ENCODE peak calls at places on chromosomes 6 and 20, in nine cellular contexts. One of them, this sample, is unnamed.

GRCh38 chr6:2858678-2859324 is 17.1 kb upstream of the SERPINB1 start:
- DNase-seq in sigmoid colon: no peak
- DNase-seq in spleen: no peak
- DNase-seq in body of pancreas: no peak
- DNase-seq in Peyer's patch: peak
- DNase-seq in endothelial cell of umbilical vein: peak
- DNase-seq in IMR-90: no peak
- DNase-seq in ovary: no peak
- DNase-seq in prostate gland: no peak
- DNase-seq in this sample: peak

GRCh38 chr6:108714774-108715414 is 133.3 kb upstream of the ARMC2 start:
- DNase-seq in sigmoid colon: no peak
- DNase-seq in spleen: no peak
- DNase-seq in body of pancreas: no peak
- DNase-seq in Peyer's patch: no peak
- DNase-seq in endothelial cell of umbilical vein: no peak
- DNase-seq in IMR-90: peak
- DNase-seq in ovary: no peak
- DNase-seq in prostate gland: no peak
- DNase-seq in this sample: peak

GRCh38 chr6:89599727-89600126 is 38.8 kb downstream of the LYRM2 start:
- DNase-seq in sigmoid colon: no peak
- DNase-seq in spleen: no peak
- DNase-seq in body of pancreas: no peak
- DNase-seq in Peyer's patch: no peak
- DNase-seq in endothelial cell of umbilical vein: no peak
- DNase-seq in IMR-90: no peak
- DNase-seq in ovary: no peak
- DNase-seq in prostate gland: no peak
- DNase-seq in this sample: no peak

GRCh38 chr6:30480536-30481156 is 8.7 kb upstream of the HLA-E start:
- DNase-seq in sigmoid colon: no peak
- DNase-seq in spleen: no peak
- DNase-seq in body of pancreas: no peak
- DNase-seq in Peyer's patch: no peak
- DNase-seq in endothelial cell of umbilical vein: no peak
- DNase-seq in IMR-90: no peak
- DNase-seq in ovary: no peak
- DNase-seq in prostate gland: no peak
- DNase-seq in this sample: no peak

GRCh38 chr20:33791959-33792597 is 19.1 kb upstream of the CHMP4B start:
- DNase-seq in sigmoid colon: peak
- DNase-seq in spleen: peak
- DNase-seq in body of pancreas: peak
- DNase-seq in Peyer's patch: peak
- DNase-seq in endothelial cell of umbilical vein: peak
- DNase-seq in IMR-90: peak
- DNase-seq in ovary: peak
- DNase-seq in prostate gland: no peak
- DNase-seq in this sample: peak

GRCh38 chr20:58162976-58163375 is 65.5 kb downstream of the ANKRD60 start:
- DNase-seq in sigmoid colon: no peak
- DNase-seq in spleen: no peak
- DNase-seq in body of pancreas: no peak
- DNase-seq in Peyer's patch: peak
- DNase-seq in endothelial cell of umbilical vein: no peak
- DNase-seq in IMR-90: no peak
- DNase-seq in ovary: no peak
- DNase-seq in prostate gland: no peak
- DNase-seq in this sample: no peak

GRCh38 chr20:25052255-25053206 is 5.4 kb downstream of the ACSS1 start:
- DNase-seq in sigmoid colon: peak
- DNase-seq in spleen: peak
- DNase-seq in body of pancreas: peak
- DNase-seq in Peyer's patch: peak
- DNase-seq in endothelial cell of umbilical vein: no peak
- DNase-seq in IMR-90: no peak
- DNase-seq in ovary: peak
- DNase-seq in prostate gland: no peak
- DNase-seq in this sample: no peak

GRCh38 chr6:56671651-56672461 is 29.2 kb upstream of the DST start:
- DNase-seq in sigmoid colon: no peak
- DNase-seq in spleen: peak
- DNase-seq in body of pancreas: no peak
- DNase-seq in Peyer's patch: peak
- DNase-seq in endothelial cell of umbilical vein: peak
- DNase-seq in IMR-90: no peak
- DNase-seq in ovary: no peak
- DNase-seq in prostate gland: no peak
- DNase-seq in this sample: no peak

GRCh38 chr6:155103816-155104366 is 108.8 kb downstream of the TIAM2 start:
- DNase-seq in sigmoid colon: no peak
- DNase-seq in spleen: no peak
- DNase-seq in body of pancreas: no peak
- DNase-seq in Peyer's patch: no peak
- DNase-seq in endothelial cell of umbilical vein: no peak
- DNase-seq in IMR-90: no peak
- DNase-seq in ovary: no peak
- DNase-seq in prostate gland: no peak
- DNase-seq in this sample: no peak

GRCh38 chr20:63163596-63164560 is 52.1 kb downstream of the YTHDF1 start:
- DNase-seq in sigmoid colon: no peak
- DNase-seq in spleen: no peak
- DNase-seq in body of pancreas: no peak
- DNase-seq in Peyer's patch: no peak
- DNase-seq in endothelial cell of umbilical vein: no peak
- DNase-seq in IMR-90: no peak
- DNase-seq in ovary: no peak
- DNase-seq in prostate gland: no peak
- DNase-seq in this sample: no peak

GRCh38 chr6:3532296-3532916 is 75.6 kb upstream of the SLC22A23 start:
- DNase-seq in sigmoid colon: no peak
- DNase-seq in spleen: no peak
- DNase-seq in body of pancreas: no peak
- DNase-seq in Peyer's patch: no peak
- DNase-seq in endothelial cell of umbilical vein: no peak
- DNase-seq in IMR-90: no peak
- DNase-seq in ovary: no peak
- DNase-seq in prostate gland: no peak
- DNase-seq in this sample: no peak

GRCh38 chr6:23349521-23350147 is 776.4 kb upstream of the NRSN1 start:
- DNase-seq in sigmoid colon: no peak
- DNase-seq in spleen: no peak
- DNase-seq in body of pancreas: no peak
- DNase-seq in Peyer's patch: no peak
- DNase-seq in endothelial cell of umbilical vein: peak
- DNase-seq in IMR-90: peak
- DNase-seq in ovary: no peak
- DNase-seq in prostate gland: no peak
- DNase-seq in this sample: no peak

GRCh38 chr6:20211941-20212391 is 303 bp downstream of the MBOAT1 start:
- DNase-seq in sigmoid colon: no peak
- DNase-seq in spleen: no peak
- DNase-seq in body of pancreas: no peak
- DNase-seq in Peyer's patch: no peak
- DNase-seq in endothelial cell of umbilical vein: no peak
- DNase-seq in IMR-90: no peak
- DNase-seq in ovary: no peak
- DNase-seq in prostate gland: peak
- DNase-seq in this sample: peak

GRCh38 chr6:20210158-20210557 is 2.1 kb downstream of the MBOAT1 start:
- DNase-seq in sigmoid colon: no peak
- DNase-seq in spleen: no peak
- DNase-seq in body of pancreas: no peak
- DNase-seq in Peyer's patch: no peak
- DNase-seq in endothelial cell of umbilical vein: no peak
- DNase-seq in IMR-90: no peak
- DNase-seq in ovary: no peak
- DNase-seq in prostate gland: no peak
- DNase-seq in this sample: no peak

GRCh38 chr6:20211037-20211940 is 980 bp downstream of the MBOAT1 start:
- DNase-seq in sigmoid colon: no peak
- DNase-seq in spleen: no peak
- DNase-seq in body of pancreas: peak
- DNase-seq in Peyer's patch: no peak
- DNase-seq in endothelial cell of umbilical vein: peak
- DNase-seq in IMR-90: peak
- DNase-seq in ovary: no peak
- DNase-seq in prostate gland: peak
- DNase-seq in this sample: peak

GRCh38 chr6:20213271-20213798 is 1.1 kb upstream of the MBOAT1 start:
- DNase-seq in sigmoid colon: no peak
- DNase-seq in spleen: no peak
- DNase-seq in body of pancreas: no peak
- DNase-seq in Peyer's patch: no peak
- DNase-seq in endothelial cell of umbilical vein: no peak
- DNase-seq in IMR-90: no peak
- DNase-seq in ovary: peak
- DNase-seq in prostate gland: no peak
- DNase-seq in this sample: peak

DNA sequence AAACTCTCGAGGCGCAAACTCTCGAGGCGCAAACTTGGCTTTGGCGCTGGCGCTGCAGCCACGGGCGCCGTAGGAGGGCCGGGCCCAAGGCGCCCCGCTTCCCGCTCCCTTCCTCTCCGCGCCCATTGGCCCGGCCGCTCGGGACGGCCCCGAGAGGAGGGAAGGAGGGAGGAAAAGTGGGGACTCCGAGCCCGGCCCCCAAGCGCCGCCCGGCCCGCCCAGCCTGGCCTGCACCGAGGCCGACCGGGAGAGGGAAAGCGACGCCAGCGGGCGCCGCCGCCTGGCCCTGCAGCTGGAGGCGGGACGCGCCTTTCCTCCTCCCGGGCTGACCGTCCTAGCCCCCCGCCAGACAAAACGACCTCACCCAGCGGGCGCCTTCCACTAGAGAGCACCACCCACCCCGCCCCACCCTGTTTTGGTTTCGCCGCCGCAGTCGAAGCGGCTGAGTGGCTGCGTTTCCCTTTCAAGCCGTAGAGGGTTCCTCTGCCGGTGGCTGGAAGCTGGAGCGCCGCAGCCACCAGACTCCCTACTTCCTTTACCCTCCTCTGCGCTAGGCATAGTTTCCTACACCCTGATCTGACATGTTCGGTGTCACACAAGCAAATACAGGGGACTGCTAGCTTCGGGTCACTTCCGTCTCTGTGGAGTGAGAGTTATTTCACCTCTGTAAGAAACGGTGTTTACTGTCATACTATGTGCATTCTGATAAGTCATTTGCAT is at the start of gene MBOAT1:
- DNase-seq in sigmoid colon: peak
- DNase-seq in spleen: peak
- DNase-seq in body of pancreas: peak
- DNase-seq in Peyer's patch: peak
- DNase-seq in endothelial cell of umbilical vein: peak
- DNase-seq in IMR-90: peak
- DNase-seq in ovary: peak
- DNase-seq in prostate gland: peak
- DNase-seq in this sample: peak
- TF ChIP-seq POLR2A in sigmoid colon: peak
- TF ChIP-seq POLR2A in spleen: no peak
- TF ChIP-seq POLR2A in body of pancreas: peak
- TF ChIP-seq POLR2A in Peyer's patch: peak
- TF ChIP-seq POLR2A in endothelial cell of umbilical vein: peak
- TF ChIP-seq POLR2A in IMR-90: peak
- TF ChIP-seq POLR2A in ovary: peak
- TF ChIP-seq POLR2A in prostate gland: peak
- TF ChIP-seq POLR2A in this sample: peak

DNA sequence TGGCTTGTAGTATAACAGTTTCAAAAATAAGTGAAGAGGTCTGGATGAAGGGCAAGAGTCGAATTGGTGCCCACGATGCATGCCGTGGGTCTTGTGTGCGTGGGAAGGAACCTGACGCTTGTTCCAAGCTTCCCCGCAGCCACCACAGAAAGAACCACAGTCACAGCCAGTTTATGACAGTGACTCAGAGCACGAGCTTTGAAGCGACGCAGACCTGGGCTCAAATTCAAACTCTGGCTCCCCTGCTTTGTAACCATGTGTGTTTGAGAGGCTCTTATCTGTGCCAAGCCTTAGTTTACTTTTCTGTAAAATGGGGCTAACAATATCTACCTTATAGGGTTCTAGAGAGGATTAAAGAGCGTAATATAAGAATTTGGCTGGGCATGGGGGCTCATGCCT is 65.5 kb downstream of the SYNJ2 start:
- DNase-seq in sigmoid colon: no peak
- DNase-seq in spleen: no peak
- DNase-seq in body of pancreas: no peak
- DNase-seq in Peyer's patch: peak
- DNase-seq in endothelial cell of umbilical vein: no peak
- DNase-seq in IMR-90: peak
- DNase-seq in ovary: no peak
- DNase-seq in prostate gland: peak
- DNase-seq in this sample: peak
- TF ChIP-seq POLR2A in sigmoid colon: no peak
- TF ChIP-seq POLR2A in spleen: no peak
- TF ChIP-seq POLR2A in body of pancreas: no peak
- TF ChIP-seq POLR2A in Peyer's patch: no peak
- TF ChIP-seq POLR2A in endothelial cell of umbilical vein: no peak
- TF ChIP-seq POLR2A in IMR-90: no peak
- TF ChIP-seq POLR2A in ovary: no peak
- TF ChIP-seq POLR2A in prostate gland: no peak
- TF ChIP-seq POLR2A in this sample: no peak

DNA sequence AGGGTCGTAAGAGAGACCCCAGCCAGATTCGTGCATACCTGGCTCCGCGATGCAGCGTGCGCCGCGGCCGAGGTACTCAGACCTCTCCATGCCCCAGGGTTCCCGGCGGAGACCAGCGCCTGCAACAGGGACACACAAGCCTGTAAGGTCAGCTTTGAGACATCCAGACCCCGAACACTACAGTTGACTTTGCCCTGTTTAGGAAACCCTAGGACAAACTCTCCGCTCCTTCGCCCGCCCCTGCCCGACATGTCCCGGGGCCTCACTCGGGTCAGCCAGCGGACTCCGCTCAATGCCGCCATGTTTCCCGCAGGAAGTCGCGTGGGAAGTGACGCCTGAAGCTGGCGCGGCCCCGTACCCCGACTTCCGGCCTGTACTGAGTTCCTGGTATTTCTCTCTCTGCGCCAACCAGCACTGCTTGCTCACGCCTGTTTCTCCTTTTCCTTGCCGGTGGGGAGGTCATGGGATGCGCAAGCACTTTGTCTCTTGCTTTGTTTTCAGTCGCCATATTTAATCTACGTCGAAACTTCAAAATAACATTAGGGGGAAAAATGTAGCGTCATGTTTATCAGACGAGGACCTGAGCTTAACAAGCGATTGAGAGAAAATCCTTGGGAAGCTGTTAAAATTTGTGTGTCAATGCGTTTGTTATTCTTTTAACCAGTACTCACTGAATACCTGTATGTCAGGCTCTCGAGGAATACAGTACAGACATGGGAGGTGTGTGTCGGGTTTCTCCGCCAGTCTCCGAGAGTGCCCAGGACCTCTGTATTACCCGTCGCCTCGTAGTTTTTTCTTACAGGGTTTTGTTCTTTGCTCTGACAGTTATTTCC is at the start of gene IDH3B:
- DNase-seq in sigmoid colon: peak
- DNase-seq in spleen: peak
- DNase-seq in body of pancreas: peak
- DNase-seq in Peyer's patch: peak
- DNase-seq in endothelial cell of umbilical vein: peak
- DNase-seq in IMR-90: peak
- DNase-seq in ovary: peak
- DNase-seq in prostate gland: peak
- DNase-seq in this sample: peak
- TF ChIP-seq POLR2A in sigmoid colon: peak
- TF ChIP-seq POLR2A in spleen: peak
- TF ChIP-seq POLR2A in body of pancreas: peak
- TF ChIP-seq POLR2A in Peyer's patch: peak
- TF ChIP-seq POLR2A in endothelial cell of umbilical vein: peak
- TF ChIP-seq POLR2A in IMR-90: peak
- TF ChIP-seq POLR2A in ovary: peak
- TF ChIP-seq POLR2A in prostate gland: peak
- TF ChIP-seq POLR2A in this sample: peak

GRCh38 chr6:119346450-119346849 is 3.1 kb downstream of the MAN1A1 start:
- DNase-seq in sigmoid colon: no peak
- DNase-seq in spleen: no peak
- DNase-seq in body of pancreas: no peak
- DNase-seq in Peyer's patch: no peak
- DNase-seq in endothelial cell of umbilical vein: no peak
- DNase-seq in IMR-90: no peak
- DNase-seq in ovary: no peak
- DNase-seq in prostate gland: no peak
- DNase-seq in this sample: no peak
- TF ChIP-seq POLR2A in sigmoid colon: no peak
- TF ChIP-seq POLR2A in spleen: no peak
- TF ChIP-seq POLR2A in body of pancreas: no peak
- TF ChIP-seq POLR2A in Peyer's patch: no peak
- TF ChIP-seq POLR2A in endothelial cell of umbilical vein: no peak
- TF ChIP-seq POLR2A in IMR-90: no peak
- TF ChIP-seq POLR2A in ovary: no peak
- TF ChIP-seq POLR2A in prostate gland: no peak
- TF ChIP-seq POLR2A in this sample: no peak